ENCODE peak calls at places on chromosomes 4 and X, in ten cellular contexts. One of them, this sample, is unnamed.

GRCh38 chrX:31139966-31140365 is 68.1 kb upstream of the FTHL17 start:
- DNase-seq in choroid plexus epithelial cell: peak; percentile 4
- DNase-seq in SK-N-SH: no peak
- DNase-seq in pancreas: no peak
- DNase-seq in cardiac muscle cell: no peak
- DNase-seq in fibroblast of mammary gland: no peak
- DNase-seq in tibial nerve: no peak
- DNase-seq in HCT116: no peak
- DNase-seq in K562: no peak
- DNase-seq in kidney: no peak
- DNase-seq in this sample: no peak

GRCh38 chr4:163344147-163345050 is 707 bp downstream of the NPY5R start:
- DNase-seq in choroid plexus epithelial cell: no peak
- DNase-seq in SK-N-SH: peak; percentile 47
- DNase-seq in pancreas: peak; percentile 60
- DNase-seq in cardiac muscle cell: peak; percentile 19
- DNase-seq in fibroblast of mammary gland: no peak
- DNase-seq in tibial nerve: no peak
- DNase-seq in HCT116: no peak
- DNase-seq in K562: no peak
- DNase-seq in kidney: no peak
- DNase-seq in this sample: no peak

GRCh38 chrX:153161952-153162351 is 17.1 kb upstream of the MAGEA1 start:
- DNase-seq in choroid plexus epithelial cell: no peak
- DNase-seq in SK-N-SH: no peak
- DNase-seq in pancreas: no peak
- DNase-seq in cardiac muscle cell: no peak
- DNase-seq in fibroblast of mammary gland: no peak
- DNase-seq in tibial nerve: no peak
- DNase-seq in HCT116: no peak
- DNase-seq in K562: no peak
- DNase-seq in kidney: no peak
- DNase-seq in this sample: no peak

GRCh38 chr4:156946508-156947197 is 24.9 kb downstream of the PDGFC start:
- DNase-seq in choroid plexus epithelial cell: peak; percentile 97
- DNase-seq in SK-N-SH: no peak
- DNase-seq in pancreas: no peak
- DNase-seq in cardiac muscle cell: peak; percentile 83
- DNase-seq in fibroblast of mammary gland: peak; percentile 100
- DNase-seq in tibial nerve: no peak
- DNase-seq in HCT116: peak; percentile 93
- DNase-seq in K562: no peak
- DNase-seq in kidney: no peak
- DNase-seq in this sample: peak; percentile 93

GRCh38 chr4:10983274-10983673 is 298.7 kb upstream of the CLNK start:
- DNase-seq in choroid plexus epithelial cell: no peak
- DNase-seq in SK-N-SH: no peak
- DNase-seq in pancreas: no peak
- DNase-seq in cardiac muscle cell: no peak
- DNase-seq in fibroblast of mammary gland: no peak
- DNase-seq in tibial nerve: no peak
- DNase-seq in HCT116: no peak
- DNase-seq in K562: no peak
- DNase-seq in kidney: no peak
- DNase-seq in this sample: no peak

GRCh38 chr4:6307891-6308290 is 38.2 kb downstream of the WFS1 start:
- DNase-seq in choroid plexus epithelial cell: no peak
- DNase-seq in SK-N-SH: no peak
- DNase-seq in pancreas: no peak
- DNase-seq in cardiac muscle cell: no peak
- DNase-seq in fibroblast of mammary gland: no peak
- DNase-seq in tibial nerve: no peak
- DNase-seq in HCT116: no peak
- DNase-seq in K562: no peak
- DNase-seq in kidney: no peak
- DNase-seq in this sample: no peak

GRCh38 chr4:182207806-182208483 is 35.3 kb upstream of the TENM3 start:
- DNase-seq in choroid plexus epithelial cell: peak; percentile 97
- DNase-seq in SK-N-SH: no peak
- DNase-seq in pancreas: no peak
- DNase-seq in cardiac muscle cell: peak; percentile 89
- DNase-seq in fibroblast of mammary gland: peak; percentile 97
- DNase-seq in tibial nerve: no peak
- DNase-seq in HCT116: no peak
- DNase-seq in K562: no peak
- DNase-seq in kidney: no peak
- DNase-seq in this sample: peak; percentile 75

GRCh38 chr4:165872443-165873297 is at the start of gene TLL1:
- DNase-seq in choroid plexus epithelial cell: no peak
- DNase-seq in SK-N-SH: peak; percentile 23
- DNase-seq in pancreas: peak; percentile 56
- DNase-seq in cardiac muscle cell: peak; percentile 55
- DNase-seq in fibroblast of mammary gland: peak; percentile 31
- DNase-seq in tibial nerve: no peak
- DNase-seq in HCT116: no peak
- DNase-seq in K562: no peak
- DNase-seq in kidney: no peak
- DNase-seq in this sample: no peak

GRCh38 chr4:114005569-114006442 is 26.4 kb upstream of the ARSJ start:
- DNase-seq in choroid plexus epithelial cell: peak; percentile 56
- DNase-seq in SK-N-SH: no peak
- DNase-seq in pancreas: no peak
- DNase-seq in cardiac muscle cell: peak; percentile 69
- DNase-seq in fibroblast of mammary gland: peak; percentile 86
- DNase-seq in tibial nerve: no peak
- DNase-seq in HCT116: no peak
- DNase-seq in K562: no peak
- DNase-seq in kidney: no peak
- DNase-seq in this sample: peak; percentile 23

GRCh38 chr4:55675196-55675793 is 39.2 kb upstream of the NMU start:
- DNase-seq in choroid plexus epithelial cell: peak; percentile 2
- DNase-seq in SK-N-SH: no peak
- DNase-seq in pancreas: no peak
- DNase-seq in cardiac muscle cell: peak; percentile 4
- DNase-seq in fibroblast of mammary gland: no peak
- DNase-seq in tibial nerve: no peak
- DNase-seq in HCT116: no peak
- DNase-seq in K562: no peak
- DNase-seq in kidney: no peak
- DNase-seq in this sample: no peak

GRCh38 chr4:122480023-122480422 is 23.5 kb upstream of the IL2 start:
- DNase-seq in choroid plexus epithelial cell: peak; percentile 64
- DNase-seq in SK-N-SH: no peak
- DNase-seq in pancreas: no peak
- DNase-seq in cardiac muscle cell: peak; percentile 84
- DNase-seq in fibroblast of mammary gland: peak; percentile 21
- DNase-seq in tibial nerve: no peak
- DNase-seq in HCT116: no peak
- DNase-seq in K562: peak; percentile 19
- DNase-seq in kidney: no peak
- DNase-seq in this sample: no peak

GRCh38 chr4:72375050-72375736 is 193.8 kb downstream of the ADAMTS3 start:
- DNase-seq in choroid plexus epithelial cell: peak; percentile 48
- DNase-seq in SK-N-SH: no peak
- DNase-seq in pancreas: no peak
- DNase-seq in cardiac muscle cell: peak; percentile 53
- DNase-seq in fibroblast of mammary gland: peak; percentile 70
- DNase-seq in tibial nerve: no peak
- DNase-seq in HCT116: no peak
- DNase-seq in K562: peak; percentile 7
- DNase-seq in kidney: no peak
- DNase-seq in this sample: peak; percentile 55

DNA sequence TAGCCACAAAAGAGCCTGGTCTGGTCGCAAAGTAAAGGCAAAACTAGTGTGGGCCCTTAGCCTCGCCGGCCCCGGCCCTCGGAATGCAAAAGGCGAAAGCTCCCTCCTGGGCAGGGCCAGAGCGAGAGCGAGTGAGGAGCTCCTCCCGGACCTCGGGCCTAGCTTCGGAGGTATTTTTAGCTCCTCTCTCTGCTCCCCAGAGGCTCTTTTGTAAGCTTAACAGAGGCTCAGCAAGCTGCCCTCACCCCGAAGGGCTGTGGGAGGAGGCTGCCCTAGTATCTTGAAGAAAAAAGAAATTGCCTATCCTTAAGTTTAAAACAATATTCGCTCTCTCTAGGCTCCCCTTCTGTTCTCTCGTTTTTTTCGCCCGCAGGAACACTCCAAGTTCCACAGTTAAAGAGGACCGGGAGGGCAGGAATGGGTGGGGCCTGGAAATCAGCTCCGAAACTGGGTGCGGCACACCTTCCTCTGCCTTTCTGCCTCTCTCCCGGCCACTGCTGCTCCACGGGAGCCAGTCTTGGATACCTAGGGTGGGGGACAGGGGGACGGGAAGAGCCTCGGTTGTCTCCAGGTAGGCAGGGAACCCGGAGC is 12.2 kb downstream of the HAND2 start:
- DNase-seq in choroid plexus epithelial cell: no peak
- DNase-seq in SK-N-SH: peak; percentile 51
- DNase-seq in pancreas: no peak
- DNase-seq in cardiac muscle cell: peak; percentile 79
- DNase-seq in fibroblast of mammary gland: no peak
- DNase-seq in tibial nerve: no peak
- DNase-seq in HCT116: no peak
- DNase-seq in K562: no peak
- DNase-seq in kidney: no peak
- DNase-seq in this sample: no peak
- H3K4me3 ChIP-seq in choroid plexus epithelial cell: no peak overlapping the region
- H3K4me3 ChIP-seq in SK-N-SH: peak overlapping the region; percentile 50
- H3K4me3 ChIP-seq in pancreas: no peak overlapping the region
- H3K4me3 ChIP-seq in cardiac muscle cell: peak overlapping the region; percentile 56
- H3K4me3 ChIP-seq in fibroblast of mammary gland: no peak overlapping the region
- H3K4me3 ChIP-seq in tibial nerve: no peak overlapping the region
- H3K4me3 ChIP-seq in HCT116: no peak overlapping the region
- H3K4me3 ChIP-seq in K562: no peak overlapping the region
- H3K4me3 ChIP-seq in kidney: no peak overlapping the region
- H3K4me3 ChIP-seq in this sample: no peak overlapping the region

DNA sequence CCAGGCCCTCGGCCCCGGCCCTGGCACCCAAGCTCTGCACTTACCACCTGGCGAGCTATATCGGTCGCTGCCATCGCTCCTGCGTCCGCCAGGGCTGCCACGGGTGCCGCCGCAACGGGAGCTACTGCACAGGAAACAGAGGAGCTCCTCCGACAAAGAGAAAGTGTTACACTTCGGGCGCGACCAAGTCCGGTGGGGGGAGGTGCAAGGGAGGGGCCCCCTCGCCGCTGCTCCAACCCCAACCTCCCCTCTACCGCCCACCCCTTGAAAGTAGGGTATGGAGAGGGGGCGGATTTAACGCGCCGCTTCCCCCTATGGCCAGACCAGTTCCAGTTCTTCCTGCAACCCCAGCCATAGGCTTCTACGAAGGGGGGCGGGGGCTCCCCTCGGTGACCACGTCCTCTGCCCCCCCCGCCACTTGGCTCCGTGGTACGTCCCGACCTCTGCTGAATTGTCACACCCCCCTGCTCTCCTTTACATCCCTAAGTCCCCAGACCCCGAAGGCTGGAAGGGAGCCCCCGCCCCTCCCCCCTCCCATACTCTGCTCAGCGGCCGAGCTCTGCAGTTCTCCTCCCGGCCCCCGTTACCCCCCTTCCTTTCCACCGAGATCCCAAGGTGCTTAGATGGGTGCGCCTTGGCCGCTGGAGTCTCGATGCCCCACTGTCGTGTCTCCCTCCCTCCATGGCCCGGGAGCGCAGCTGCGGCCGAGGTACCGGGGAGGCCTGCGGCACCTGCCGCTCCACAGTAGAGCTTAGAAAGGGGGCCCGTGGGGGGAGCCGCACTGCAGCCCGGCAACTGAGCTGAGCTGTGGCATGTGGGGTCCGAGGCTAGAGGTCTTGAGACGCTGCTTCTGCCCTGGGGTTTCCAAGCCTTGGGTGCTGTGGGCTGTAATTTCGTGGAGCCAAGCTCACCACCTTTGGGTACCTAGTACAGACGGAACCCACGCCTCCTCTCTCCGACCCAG is at the start of gene SEPTIN6:
- DNase-seq in choroid plexus epithelial cell: peak; percentile 72
- DNase-seq in SK-N-SH: peak; percentile 88
- DNase-seq in pancreas: peak; percentile 76
- DNase-seq in cardiac muscle cell: peak; percentile 79
- DNase-seq in fibroblast of mammary gland: peak; percentile 46
- DNase-seq in tibial nerve: peak; percentile 26
- DNase-seq in HCT116: peak; percentile 51
- DNase-seq in K562: peak; percentile 87
- DNase-seq in kidney: peak; percentile 88
- DNase-seq in this sample: no peak
- TF ChIP-seq CTCF in choroid plexus epithelial cell: no peak
- TF ChIP-seq CTCF in SK-N-SH: no peak
- TF ChIP-seq CTCF in pancreas: no peak
- TF ChIP-seq CTCF in cardiac muscle cell: no peak
- TF ChIP-seq CTCF in fibroblast of mammary gland: no peak
- TF ChIP-seq CTCF in tibial nerve: no peak
- TF ChIP-seq CTCF in HCT116: no peak
- TF ChIP-seq CTCF in K562: no peak
- TF ChIP-seq CTCF in kidney: no peak
- TF ChIP-seq CTCF in this sample: peak; percentile 7

GRCh38 chr4:663438-664428 is 10.3 kb downstream of the ATP5ME start:
- DNase-seq in choroid plexus epithelial cell: no peak
- DNase-seq in SK-N-SH: peak; percentile 95
- DNase-seq in pancreas: peak; percentile 70
- DNase-seq in cardiac muscle cell: peak; percentile 34
- DNase-seq in fibroblast of mammary gland: no peak
- DNase-seq in tibial nerve: no peak
- DNase-seq in HCT116: no peak
- DNase-seq in K562: no peak
- DNase-seq in kidney: peak; percentile 88
- DNase-seq in this sample: no peak
- H3K4me3 ChIP-seq in choroid plexus epithelial cell: peak overlapping the region; percentile 51
- H3K4me3 ChIP-seq in SK-N-SH: peak overlapping the region; percentile 66
- H3K4me3 ChIP-seq in pancreas: peak overlapping the region; percentile 44
- H3K4me3 ChIP-seq in cardiac muscle cell: peak overlapping the region; percentile 53
- H3K4me3 ChIP-seq in fibroblast of mammary gland: no peak overlapping the region
- H3K4me3 ChIP-seq in tibial nerve: peak overlapping the region; percentile 60
- H3K4me3 ChIP-seq in HCT116: no peak overlapping the region
- H3K4me3 ChIP-seq in K562: no peak overlapping the region
- H3K4me3 ChIP-seq in kidney: peak overlapping the region; percentile 58
- H3K4me3 ChIP-seq in this sample: peak overlapping the region; percentile 41

DNA sequence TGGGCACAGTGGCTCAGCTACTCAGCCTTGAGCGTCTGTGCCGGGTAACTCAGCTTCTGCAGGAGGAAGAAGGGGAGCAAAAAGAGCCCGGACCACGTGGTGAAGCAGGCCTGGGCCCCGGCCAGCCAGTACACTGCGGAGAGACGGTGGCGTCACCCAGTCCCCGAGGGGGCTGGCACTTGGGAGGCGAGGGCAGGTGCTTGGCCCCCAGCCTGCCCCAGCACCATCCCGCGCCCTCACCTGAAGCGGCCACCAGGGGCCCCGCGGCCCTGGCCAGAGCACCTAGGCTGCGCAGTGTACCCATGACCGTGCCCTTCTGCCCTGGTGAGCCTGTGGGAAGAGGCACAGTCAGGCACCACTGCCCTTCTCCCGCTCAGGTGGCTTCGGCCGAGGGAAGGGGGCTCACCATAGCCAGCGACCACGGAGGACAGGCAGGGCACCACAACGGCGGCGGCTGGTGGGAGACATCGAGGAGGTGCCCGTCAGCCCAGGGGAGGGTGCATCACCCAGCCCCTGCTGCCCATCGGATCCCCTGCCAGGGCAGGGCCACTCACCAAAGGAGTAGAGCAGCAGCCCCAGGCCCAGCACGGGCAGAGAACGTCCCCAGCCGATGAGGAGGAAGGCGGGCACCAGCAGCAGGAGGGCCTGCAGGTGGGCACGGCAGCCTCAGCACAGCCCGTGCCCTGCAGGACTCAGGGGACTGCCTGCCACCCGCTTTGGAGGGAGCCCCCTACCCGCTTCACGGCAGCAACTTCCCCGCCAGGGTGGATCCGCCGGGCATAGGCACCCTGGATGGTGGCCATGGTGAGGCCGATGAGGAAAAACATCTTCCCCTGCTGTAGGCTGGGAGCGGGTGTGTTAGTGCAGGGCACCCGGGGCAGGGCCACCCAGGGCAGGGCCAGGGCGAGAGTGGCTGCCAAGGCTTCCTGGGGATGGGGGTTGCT is 32.1 kb downstream of the NOP14 start:
- DNase-seq in choroid plexus epithelial cell: no peak
- DNase-seq in SK-N-SH: no peak
- DNase-seq in pancreas: peak; percentile 86
- DNase-seq in cardiac muscle cell: no peak
- DNase-seq in fibroblast of mammary gland: no peak
- DNase-seq in tibial nerve: no peak
- DNase-seq in HCT116: no peak
- DNase-seq in K562: no peak
- DNase-seq in kidney: peak; percentile 78
- DNase-seq in this sample: no peak
- TF ChIP-seq CTCF in choroid plexus epithelial cell: peak; percentile 12
- TF ChIP-seq CTCF in SK-N-SH: peak; percentile 27
- TF ChIP-seq CTCF in pancreas: peak; percentile 18
- TF ChIP-seq CTCF in cardiac muscle cell: peak; percentile 6
- TF ChIP-seq CTCF in fibroblast of mammary gland: no peak
- TF ChIP-seq CTCF in tibial nerve: no peak
- TF ChIP-seq CTCF in HCT116: peak; percentile 41
- TF ChIP-seq CTCF in K562: no peak
- TF ChIP-seq CTCF in kidney: no peak
- TF ChIP-seq CTCF in this sample: peak; percentile 16

This sample was measured in AG04449.